ENCODE peak calls at places on chromosomes 12 and 14, in four cellular contexts. One of them, this sample, is unnamed.

GRCh38 chr12:46388427-46388992 is 15.9 kb upstream of the SLC38A2 start:
- DNase-seq in GM12878: peak
- DNase-seq in A549: no peak
- DNase-seq in K562: no peak
- DNase-seq in this sample: no peak

GRCh38 chr12:109844983-109845841 is 12.0 kb upstream of the TRPV4 start:
- DNase-seq in GM12878: peak
- DNase-seq in A549: peak
- DNase-seq in K562: peak
- DNase-seq in this sample: peak

GRCh38 chr12:94805749-94806148 is 155.4 kb upstream of the TMCC3 start:
- DNase-seq in GM12878: no peak
- DNase-seq in A549: no peak
- DNase-seq in K562: no peak
- DNase-seq in this sample: no peak

GRCh38 chr12:52361553-52361952 is 5.7 kb downstream of the KRT85 start:
- DNase-seq in GM12878: no peak
- DNase-seq in A549: no peak
- DNase-seq in K562: no peak
- DNase-seq in this sample: no peak

GRCh38 chr14:84988391-84988790 is 541.6 kb upstream of the FLRT2 start:
- DNase-seq in GM12878: no peak
- DNase-seq in A549: no peak
- DNase-seq in K562: no peak
- DNase-seq in this sample: no peak

GRCh38 chr12:17829813-17830212 is 260.2 kb downstream of the RERGL start:
- DNase-seq in GM12878: no peak
- DNase-seq in A549: no peak
- DNase-seq in K562: no peak
- DNase-seq in this sample: no peak

GRCh38 chr14:104268295-104268694 is 129.9 kb downstream of the KIF26A start:
- DNase-seq in GM12878: no peak
- DNase-seq in A549: no peak
- DNase-seq in K562: no peak
- DNase-seq in this sample: no peak

GRCh38 chr14:54532111-54533012 is 22.7 kb downstream of the CGRRF1 start:
- DNase-seq in GM12878: peak
- DNase-seq in A549: no peak
- DNase-seq in K562: no peak
- DNase-seq in this sample: no peak

GRCh38 chr12:112881602-112882001 is 25.2 kb upstream of the OAS1 start:
- DNase-seq in GM12878: no peak
- DNase-seq in A549: no peak
- DNase-seq in K562: no peak
- DNase-seq in this sample: no peak

GRCh38 chr12:56299308-56299852 is 750 bp downstream of the CS start:
- DNase-seq in GM12878: no peak
- DNase-seq in A549: no peak
- DNase-seq in K562: peak
- DNase-seq in this sample: no peak

GRCh38 chr14:75709207-75709812 is 48.3 kb downstream of the TTLL5 start:
- DNase-seq in GM12878: peak
- DNase-seq in A549: peak
- DNase-seq in K562: peak
- DNase-seq in this sample: peak

GRCh38 chr12:104183443-104183842 is 32.1 kb upstream of the TXNRD1 start:
- DNase-seq in GM12878: no peak
- DNase-seq in A549: no peak
- DNase-seq in K562: no peak
- DNase-seq in this sample: no peak
- TF ChIP-seq CHD2 in GM12878: no peak
- TF ChIP-seq CHD2 in A549: no peak
- TF ChIP-seq CHD2 in K562: no peak
- TF ChIP-seq CHD2 in this sample: no peak

GRCh38 chr14:98955036-98955740 is 316.8 kb downstream of the BCL11B start:
- DNase-seq in GM12878: no peak
- DNase-seq in A549: no peak
- DNase-seq in K562: no peak
- DNase-seq in this sample: no peak
- TF ChIP-seq RCOR1 in GM12878: no peak
- TF ChIP-seq RCOR1 in A549: no peak
- TF ChIP-seq RCOR1 in K562: no peak
- TF ChIP-seq RCOR1 in this sample: no peak

DNA sequence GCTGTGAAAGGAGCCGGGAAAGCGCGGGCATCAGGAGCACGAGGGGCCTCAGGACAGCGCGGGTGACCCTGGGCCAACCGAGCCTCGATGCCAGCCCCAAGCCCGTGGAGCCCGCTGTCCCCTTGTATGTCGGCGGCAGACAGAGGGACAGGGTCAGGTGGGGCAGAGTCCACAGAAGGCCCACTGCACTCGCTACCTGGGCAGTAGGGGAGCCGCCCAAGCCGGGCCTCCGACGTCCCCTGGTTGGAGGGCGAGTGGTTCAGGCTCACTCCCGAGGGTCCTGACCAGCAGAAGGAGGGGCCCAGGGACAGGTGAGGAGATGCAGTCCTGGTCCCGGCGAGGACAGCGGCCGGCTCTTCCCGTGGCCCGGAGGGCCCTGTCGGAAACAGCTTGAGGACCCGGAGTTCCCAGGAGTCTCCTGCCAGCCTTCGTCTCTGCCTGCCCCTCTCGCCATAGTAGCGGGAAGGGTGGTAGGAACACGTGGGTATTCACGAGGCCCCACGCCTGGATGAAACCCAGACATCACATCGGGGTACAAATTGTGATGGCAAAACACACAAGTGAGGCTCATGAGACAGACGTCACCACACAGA is 216.7 kb upstream of the SFSWAP start:
- DNase-seq in GM12878: no peak
- DNase-seq in A549: no peak
- DNase-seq in K562: no peak
- DNase-seq in this sample: no peak
- TF ChIP-seq CHD2 in GM12878: no peak
- TF ChIP-seq CHD2 in A549: no peak
- TF ChIP-seq CHD2 in K562: no peak
- TF ChIP-seq CHD2 in this sample: no peak

DNA sequence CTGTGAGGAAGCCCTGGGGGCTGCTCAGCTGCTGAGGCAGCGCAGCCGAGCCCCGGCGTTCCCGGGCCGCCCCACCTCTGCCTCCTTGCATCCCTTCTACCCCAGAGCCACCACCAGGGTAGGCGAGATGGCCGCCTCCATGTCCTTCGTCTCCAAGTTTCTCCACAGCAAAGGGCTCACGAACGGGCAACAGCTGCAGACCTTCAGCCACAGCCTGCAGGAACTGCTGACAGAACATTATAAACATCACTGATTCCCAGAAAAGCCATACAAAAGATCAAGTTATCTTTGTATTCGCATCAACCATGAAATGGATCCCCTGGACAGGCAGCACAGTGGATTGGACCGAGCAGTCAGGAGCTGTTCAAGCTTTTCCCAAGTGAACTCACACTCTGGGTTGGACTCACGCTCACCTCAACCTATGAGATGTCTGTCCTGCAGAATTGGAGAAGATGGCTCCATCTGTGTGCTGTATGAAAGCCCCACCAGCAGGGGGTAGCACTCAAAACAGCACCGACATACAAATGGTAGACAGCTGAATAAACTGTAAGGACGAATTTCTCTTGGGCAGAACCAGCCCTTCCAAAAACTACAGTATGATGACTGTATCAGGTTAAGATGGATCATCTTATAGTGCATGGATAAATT is 19.4 kb upstream of the A2M start:
- DNase-seq in GM12878: no peak
- DNase-seq in A549: peak
- DNase-seq in K562: peak
- DNase-seq in this sample: no peak
- TF ChIP-seq RCOR1 in GM12878: no peak
- TF ChIP-seq RCOR1 in A549: no peak
- TF ChIP-seq RCOR1 in K562: no peak
- TF ChIP-seq RCOR1 in this sample: no peak

DNA sequence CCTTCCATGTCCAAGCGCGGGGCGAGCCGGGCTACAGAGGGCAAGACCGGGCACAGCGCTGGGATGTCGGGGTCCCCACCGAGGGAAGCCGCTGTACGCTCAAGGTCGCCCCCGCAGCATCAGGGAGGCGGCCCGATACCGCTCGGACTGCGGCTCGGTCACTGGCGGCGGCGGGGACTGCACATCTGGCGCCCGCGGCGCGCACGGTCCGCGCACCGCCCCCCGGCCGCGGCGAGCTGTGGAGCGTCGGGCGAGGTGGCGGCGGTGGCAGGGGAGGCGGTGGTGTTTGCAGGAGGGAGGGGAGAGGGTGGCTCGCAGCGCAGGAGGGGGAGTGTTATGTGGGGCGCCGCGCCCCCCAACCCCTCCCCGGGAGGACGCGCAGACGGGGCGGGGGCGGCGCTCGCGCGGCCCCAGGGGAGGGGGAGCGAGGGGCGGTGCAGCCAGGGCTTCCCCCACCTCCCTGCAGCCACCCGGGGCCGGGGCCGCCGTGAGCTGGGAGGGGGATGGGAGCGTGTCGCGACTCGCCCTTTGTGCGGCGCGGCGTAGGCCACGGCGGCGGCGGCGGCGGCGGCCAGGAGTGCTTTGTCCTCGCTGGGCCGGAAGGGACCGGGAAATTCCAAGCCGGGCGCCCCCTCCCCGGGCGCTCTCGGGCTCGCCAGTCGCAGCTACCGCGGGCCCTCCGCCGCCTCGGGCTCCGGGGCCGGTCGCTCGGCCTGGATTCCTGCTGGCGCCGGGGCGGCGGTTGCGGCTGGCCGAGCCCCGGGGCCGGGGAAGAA is at the start of gene NUAK1:
- DNase-seq in GM12878: no peak
- DNase-seq in A549: peak
- DNase-seq in K562: no peak
- DNase-seq in this sample: peak
- TF ChIP-seq CHD2 in GM12878: no peak
- TF ChIP-seq CHD2 in A549: no peak
- TF ChIP-seq CHD2 in K562: no peak
- TF ChIP-seq CHD2 in this sample: no peak

This sample was measured in SK-N-SH.